ENCODE peak calls at places on chromosomes 3 and 15, in eight cellular contexts. T is HFFc6; I is activated CD4-positive, alpha-beta T cell treated with anti-CD3 and anti-CD28 coated beads, Interleukin-2, amount 50 U/mL, for 4 hours; B is HEK293T; V is SHP77 treated with DMSO at 0.1 percent for 48 hours; P is AG08395; J is RWPE1; S is GM19239. W is an unnamed sample.

GRCh38 chr15:75866916-75867315 is 23.7 kb downstream of the UBE2Q2 start:
- DNase-seq in I (no peak), J (no peak), S (no peak), P (no peak), V (no peak), T (no peak), B (no peak), W (no peak)

GRCh38 chr3:134328147-134328591 is 46.1 kb downstream of the AMOTL2 start:
- DNase-seq in V (no peak), J (peak; percentile 73), T (peak; percentile 92), I (no peak), S (no peak), P (peak; percentile 69), B (no peak), W (no peak)

GRCh38 chr15:40594429-40594836 is 384 bp downstream of the KNL1 start:
- DNase-seq in J (peak; percentile 73), V (peak; percentile 49), T (peak; percentile 36), I (no peak), B (peak; percentile 46), P (peak; percentile 69), S (peak; percentile 19), W (no peak)

GRCh38 chr15:72318408-72318942 is 1.5 kb downstream of the CELF6 start:
- DNase-seq in J (no peak), P (no peak), B (no peak), I (no peak), S (no peak), T (no peak), V (no peak), W (no peak)

GRCh38 chr3:171458056-171458856 is 1.9 kb downstream of the TNIK start:
- DNase-seq in S (no peak), P (no peak), J (no peak), T (no peak), I (peak; percentile 23), V (no peak), B (no peak), W (no peak)

GRCh38 chr3:117016359-117016758 is 306.8 kb downstream of the TUSC7 start:
- DNase-seq in S (no peak), V (no peak), B (no peak), J (no peak), T (no peak), I (no peak), P (no peak), W (no peak)

GRCh38 chr3:58214484-58215316 is 3.9 kb upstream of the DNASE1L3 start:
- DNase-seq in V (no peak), S (no peak), I (no peak), T (no peak), J (peak; percentile 76), P (no peak), B (no peak), W (peak; percentile 72)

GRCh38 chr3:77815467-77815866 is 775.6 kb downstream of the ROBO2 start:
- DNase-seq in S (no peak), P (peak; percentile 4), V (no peak), B (peak; percentile 10), I (no peak), T (no peak), J (no peak), W (no peak)

GRCh38 chr15:51828621-51829359 is 663 bp upstream of the TMOD3 start:
- DNase-seq in B (no peak), I (no peak), T (peak; percentile 29), V (no peak), P (no peak), J (peak; percentile 86), S (no peak), W (no peak)

GRCh38 chr3:147864754-147865354 is 455.7 kb downstream of the ZIC1 start:
- DNase-seq in J (no peak), P (no peak), T (no peak), S (no peak), B (no peak), I (no peak), V (no peak), W (no peak)

GRCh38 chr3:153768559-153769469 is 352.4 kb upstream of the ARHGEF26 start:
- DNase-seq in T (peak; percentile 41), P (peak; percentile 70), S (peak; percentile 22), B (peak; percentile 65), I (peak; percentile 36), V (peak; percentile 12), J (peak; percentile 42), W (peak; percentile 27)

GRCh38 chr3:60636846-60637245 is 614.4 kb downstream of the FHIT start:
- DNase-seq in S (no peak), V (no peak), J (no peak), I (no peak), B (no peak), P (peak; percentile 5), T (peak; percentile 3), W (no peak)

GRCh38 chr3:113948015-113948917 is 453 bp downstream of the ZDHHC23 start:
- DNase-seq in B (peak; percentile 55), P (peak; percentile 13), S (peak; percentile 61), V (peak; percentile 12), T (no peak), J (peak; percentile 18), I (peak; percentile 11), W (no peak)

GRCh38 chr15:52121006-52121405 is 8.4 kb upstream of the BCL2L10 start:
- DNase-seq in P (no peak), J (no peak), I (no peak), T (no peak), B (no peak), V (no peak), S (no peak), W (no peak)

GRCh38 chr15:62853114-62853832 is 189.3 kb upstream of the TPM1 start:
- DNase-seq in B (no peak), V (no peak), I (no peak), P (peak; percentile 30), T (no peak), S (no peak), J (no peak), W (no peak)

GRCh38 chr15:49215768-49216739 is 46.0 kb downstream of the GALK2 start:
- DNase-seq in V (peak; percentile 50), T (peak; percentile 23), B (peak; percentile 13), S (peak; percentile 39), I (no peak), P (no peak), J (no peak), W (peak; percentile 22)

GRCh38 chr3:107643038-107643883 is 120.5 kb downstream of the BBX start:
- DNase-seq in J (no peak), I (no peak), P (no peak), B (no peak), T (no peak), V (no peak), S (no peak), W (no peak)

GRCh38 chr15:36414670-36415069 is 164.8 kb upstream of the CDIN1 start:
- DNase-seq in B (no peak), T (no peak), I (no peak), V (no peak), J (no peak), S (no peak), P (no peak), W (no peak)

GRCh38 chr3:12965999-12966846 is 107.0 kb downstream of the IQSEC1 start:
- DNase-seq in P (no peak), J (no peak), V (peak; percentile 5), B (no peak), T (no peak), I (no peak), S (no peak), W (no peak)

GRCh38 chr15:39312984-39313383 is 267.9 kb upstream of the THBS1 start:
- DNase-seq in B (no peak), T (no peak), P (no peak), I (no peak), J (no peak), S (no peak), V (no peak), W (peak; percentile 34)

GRCh38 chr3:77825045-77825827 is 785.3 kb downstream of the ROBO2 start:
- DNase-seq in P (peak; percentile 81), V (no peak), T (peak; percentile 50), S (no peak), J (peak; percentile 73), B (no peak), I (no peak), W (no peak)

GRCh38 chr3:123672429-123673146 is 87.7 kb upstream of the HACD2 start:
- DNase-seq in B (no peak), J (no peak), S (no peak), V (no peak), T (no peak), I (no peak), P (no peak), W (no peak)

GRCh38 chr3:61178167-61178566 is 73.1 kb downstream of the FHIT start:
- DNase-seq in P (no peak), I (no peak), T (no peak), J (no peak), V (no peak), B (no peak), S (no peak), W (no peak)

GRCh38 chr3:50876947-50877346 is 202.2 kb downstream of the DOCK3 start:
- DNase-seq in B (no peak), V (no peak), T (no peak), S (no peak), P (peak; percentile 5), I (no peak), J (no peak), W (no peak)

GRCh38 chr3:149004622-149005021 is 13.3 kb downstream of the GYG1 start:
- DNase-seq in T (peak; percentile 43), V (peak; percentile 72), S (no peak), B (no peak), J (no peak), P (peak; percentile 26), I (no peak), W (no peak)

GRCh38 chr15:40297356-40297755 is 10.4 kb downstream of the PLCB2 start:
- DNase-seq in V (no peak), T (no peak), I (no peak), P (no peak), S (no peak), B (no peak), J (no peak), W (no peak)

GRCh38 chr15:70154440-70155347 is 57.0 kb upstream of the TLE3 start:
- DNase-seq in P (no peak), S (no peak), T (no peak), V (no peak), I (no peak), J (no peak), B (no peak), W (no peak)

GRCh38 chr3:28109829-28110228 is 131.6 kb upstream of the CMC1 start:
- DNase-seq in V (no peak), T (no peak), B (no peak), S (no peak), J (no peak), P (no peak), I (no peak), W (no peak)

GRCh38 chr3:138818175-138818574 is 16.6 kb downstream of the PIK3CB start:
- DNase-seq in J (no peak), I (no peak), P (no peak), S (no peak), T (no peak), V (no peak), B (no peak), W (no peak)

GRCh38 chr3:53150247-53151085 is 10.5 kb upstream of the PRKCD start:
- DNase-seq in T (peak; percentile 35), P (peak; percentile 42), I (no peak), J (peak; percentile 27), S (no peak), V (no peak), B (no peak), W (no peak)